ENCODE peak calls at places on chromosomes 5 and 9, in nine cellular contexts. Z is psoas muscle; Y is activated CD4-positive, alpha-beta memory T cell treated with anti-CD3 and anti-CD28 coated beads for 36 hours; O is GM13977; F is GM20000; V is hypothalamus; R is mammary epithelial cell; K is left lung; D is RWPE1. N is an unnamed sample.

GRCh38 chr5:110957934-110958333 is 113.6 kb upstream of the TSLP start:
- DNase-seq in Z (no peak), O (no peak), R (peak), V (no peak), F (no peak), D (peak), Y (no peak), K (no peak), N (no peak)

GRCh38 chr5:79578876-79579275 is 33.4 kb upstream of the TENT2 start:
- DNase-seq in K (no peak), Z (no peak), R (peak), O (no peak), V (no peak), D (no peak), F (no peak), Y (no peak), N (no peak)

GRCh38 chr5:143011621-143012020 is 241.4 kb downstream of the ARHGAP26 start:
- DNase-seq in O (no peak), Z (no peak), K (no peak), V (no peak), D (no peak), R (no peak), Y (no peak), F (no peak), N (no peak)

GRCh38 chr5:38426493-38426892 is 130.0 kb downstream of the LIFR start:
- DNase-seq in F (no peak), O (no peak), Y (no peak), K (no peak), Z (no peak), R (peak), V (no peak), D (peak), N (no peak)

GRCh38 chr9:130330202-130330601 is 64.6 kb downstream of the HMCN2 start:
- DNase-seq in D (no peak), Z (no peak), R (no peak), K (no peak), V (no peak), Y (no peak), F (no peak), O (no peak), N (no peak)

GRCh38 chr5:111345731-111346130 is 121.5 kb downstream of the CAMK4 start:
- DNase-seq in O (no peak), D (no peak), Z (no peak), K (no peak), Y (no peak), F (no peak), V (no peak), R (peak), N (no peak)

GRCh38 chr5:154714271-154714986 is 40.7 kb upstream of the LARP1 start:
- DNase-seq in D (no peak), V (no peak), Y (peak), R (peak), O (no peak), K (no peak), Z (no peak), F (peak), N (no peak)

GRCh38 chr9:132472599-132472998 is 62.6 kb downstream of the CFAP77 start:
- DNase-seq in V (no peak), F (no peak), K (no peak), Y (no peak), O (no peak), Z (no peak), D (no peak), R (no peak), N (no peak)

GRCh38 chr9:79642671-79643070 is 70.9 kb downstream of the TLE4 start:
- DNase-seq in Z (no peak), D (no peak), Y (no peak), F (no peak), R (no peak), V (no peak), K (no peak), O (no peak), N (no peak)

GRCh38 chr9:137480686-137481683 is 21.9 kb upstream of the NSMF start:
- DNase-seq in Y (no peak), O (no peak), V (no peak), Z (no peak), F (no peak), K (peak), R (no peak), D (no peak), N (no peak)

GRCh38 chr9:116589392-116590354 is 97.4 kb upstream of the TRIM32 start:
- DNase-seq in F (peak), R (peak), O (peak), V (no peak), K (no peak), Y (peak), Z (no peak), D (no peak), N (no peak)

GRCh38 chr9:123617952-123618678 is 262.1 kb downstream of the CRB2 start:
- DNase-seq in O (no peak), Y (no peak), V (no peak), D (no peak), R (no peak), F (no peak), K (no peak), Z (no peak), N (no peak)

GRCh38 chr5:172414618-172415599 is 39.4 kb downstream of the SH3PXD2B start:
- DNase-seq in D (peak), R (no peak), Y (no peak), V (peak), K (no peak), F (no peak), O (no peak), Z (peak), N (no peak)

GRCh38 chr5:9553561-9553960 is 7.7 kb upstream of the SEMA5A start:
- DNase-seq in R (no peak), F (no peak), K (no peak), D (no peak), Y (no peak), V (no peak), Z (no peak), O (no peak), N (no peak)

GRCh38 chr9:114718801-114719221 is 36.8 kb upstream of the TEX48 start:
- DNase-seq in Y (peak), D (peak), Z (no peak), V (no peak), O (peak), R (peak), F (peak), K (no peak), N (peak)

GRCh38 chr5:64869419-64869818 is 100.7 kb downstream of the CWC27 start:
- DNase-seq in R (peak), K (no peak), V (no peak), O (no peak), D (peak), Y (no peak), Z (no peak), F (no peak), N (peak)

GRCh38 chr5:94715843-94716242 is 97.4 kb downstream of the SLF1 start:
- DNase-seq in F (no peak), V (no peak), O (no peak), R (no peak), D (no peak), K (peak), Z (no peak), Y (no peak), N (no peak)

GRCh38 chr9:73270967-73271722 is 119.5 kb downstream of the ANXA1 start:
- DNase-seq in V (no peak), D (peak), O (no peak), Y (no peak), R (peak), Z (no peak), K (no peak), F (no peak), N (peak)

GRCh38 chr9:94921072-94921471 is 194.6 kb downstream of the AOPEP start:
- DNase-seq in D (peak), V (no peak), Z (peak), R (peak), Y (no peak), O (no peak), K (no peak), F (no peak), N (peak)

GRCh38 chr5:141841376-141841775 is 36.8 kb downstream of the PCDH1 start:
- DNase-seq in V (no peak), K (peak), Z (no peak), Y (no peak), O (no peak), R (no peak), F (no peak), D (no peak), N (no peak)

GRCh38 chr5:103522586-103522985 is 40.0 kb downstream of the NUDT12 start:
- DNase-seq in K (no peak), V (no peak), Z (no peak), Y (no peak), R (no peak), O (no peak), D (no peak), F (no peak), N (no peak)

GRCh38 chr5:133434336-133434735 is 178.0 kb downstream of the FSTL4 start:
- DNase-seq in V (no peak), O (no peak), K (no peak), Y (no peak), Z (no peak), F (no peak), D (no peak), R (no peak), N (no peak)

GRCh38 chr5:24401767-24402166 is 243.0 kb downstream of the CDH10 start:
- DNase-seq in Z (no peak), Y (no peak), K (no peak), O (no peak), F (no peak), D (peak), V (no peak), R (peak), N (peak)

GRCh38 chr5:56569576-56569975 is 245.8 kb upstream of the MAP3K1 start:
- DNase-seq in V (no peak), Y (no peak), R (no peak), D (peak), Z (no peak), O (no peak), K (no peak), F (no peak), N (no peak)

GRCh38 chr5:128480158-128480557 is 57.9 kb downstream of the FBN2 start:
- DNase-seq in R (no peak), D (no peak), F (no peak), Z (no peak), V (no peak), O (no peak), K (no peak), Y (no peak), N (no peak)

GRCh38 chr5:1767524-1768282 is 31.9 kb downstream of the MRPL36 start:
- DNase-seq in O (no peak), R (no peak), Y (no peak), F (no peak), Z (no peak), D (no peak), K (peak), V (no peak), N (no peak)

GRCh38 chr9:41229408-41230401 is 40.6 kb upstream of the ZNG1F start:
- DNase-seq in K (peak), Z (no peak), Y (no peak), O (peak), R (peak), D (peak), F (peak), V (no peak), N (no peak)